ENCODE peak calls at places on chromosomes 7 and 10, in six cellular contexts. S, F, W, J, I and H are unnamed samples.

GRCh38 chr10:58486821-58487220 is 25.9 kb upstream of the BICC1 start:
- DNase-seq in S (no peak), F (peak; percentile 41), W (no peak), J (no peak), I (no peak), H (no peak)

GRCh38 chr10:9301148-9301547 is 1246.7 kb downstream of the GATA3 start:
- DNase-seq in S (no peak), F (no peak), W (no peak), J (no peak), I (no peak), H (no peak)

GRCh38 chr7:24069751-24070150 is 214.2 kb upstream of the NPY start:
- DNase-seq in S (no peak), F (no peak), W (no peak), J (no peak), I (no peak), H (no peak)

GRCh38 chr10:103793920-103794883 is 61.2 kb downstream of the SH3PXD2A start:
- DNase-seq in S (no peak), F (no peak), W (no peak), J (no peak), I (no peak), H (no peak)

GRCh38 chr10:4234661-4235060 is 449.7 kb upstream of the KLF6 start:
- DNase-seq in S (no peak), F (no peak), W (no peak), J (peak; percentile 94), I (no peak), H (no peak)

GRCh38 chr10:85926986-85927385 is 439.6 kb downstream of the GRID1 start:
- DNase-seq in S (no peak), F (no peak), W (no peak), J (no peak), I (no peak), H (no peak)

GRCh38 chr10:113015201-113015600 is 65.2 kb downstream of the TCF7L2 start:
- DNase-seq in S (no peak), F (no peak), W (no peak), J (no peak), I (no peak), H (no peak)

GRCh38 chr7:116777613-116778380 is 84.6 kb upstream of the CAPZA2 start:
- DNase-seq in S (peak; percentile 59), F (peak; percentile 51), W (no peak), J (no peak), I (no peak), H (no peak)

GRCh38 chr10:18010050-18010449 is 58.3 kb downstream of the SLC39A12 start:
- DNase-seq in S (no peak), F (peak; percentile 7), W (no peak), J (no peak), I (no peak), H (no peak)

GRCh38 chr7:54476609-54477008 is 65.6 kb upstream of the VSTM2A start:
- DNase-seq in S (no peak), F (no peak), W (no peak), J (no peak), I (no peak), H (no peak)

GRCh38 chr7:54477083-54477482 is 65.1 kb upstream of the VSTM2A start:
- DNase-seq in S (no peak), F (no peak), W (no peak), J (peak; percentile 17), I (no peak), H (no peak)
- TF ChIP-seq CTCF in S (no peak), F (no peak), W (no peak), J (no peak), I (peak; percentile 21), H (peak; percentile 46)

GRCh38 chr10:91589656-91590035 is 43.2 kb downstream of the PPP1R3C start:
- DNase-seq in S (no peak), F (no peak), W (no peak), J (no peak), I (no peak), H (no peak)

GRCh38 chr10:91589015-91589655 is 43.7 kb downstream of the PPP1R3C start:
- DNase-seq in S (no peak), F (peak; percentile 83), W (peak; percentile 18), J (no peak), I (peak; percentile 69), H (no peak)

GRCh38 chr10:91590142-91590903 is 42.5 kb downstream of the PPP1R3C start:
- DNase-seq in S (no peak), F (peak; percentile 96), W (peak; percentile 51), J (no peak), I (peak; percentile 61), H (no peak)

GRCh38 chr10:91590904-91591791 is 41.7 kb downstream of the PPP1R3C start:
- DNase-seq in S (no peak), F (peak; percentile 80), W (peak; percentile 14), J (no peak), I (peak; percentile 64), H (peak; percentile 46)

GRCh38 chr10:91587710-91588638 is 44.9 kb downstream of the PPP1R3C start:
- DNase-seq in S (no peak), F (peak; percentile 81), W (peak; percentile 61), J (peak; percentile 59), I (no peak), H (no peak)
- TF ChIP-seq CTCF in S (no peak), F (no peak), W (no peak), J (no peak), I (no peak), H (no peak)

GRCh38 chr7:151702961-151703360 is 174.0 kb downstream of the PRKAG2 start:
- DNase-seq in S (no peak), F (no peak), W (no peak), J (no peak), I (no peak), H (no peak)
- TF ChIP-seq CTCF in S (no peak), F (no peak), W (no peak), J (no peak), I (no peak), H (no peak)

GRCh38 chr10:6721480-6721879 is 141.4 kb upstream of the PRKCQ start:
- DNase-seq in S (peak; percentile 90), F (peak; percentile 98), W (peak; percentile 86), J (no peak), I (peak; percentile 45), H (no peak)
- TF ChIP-seq CTCF in S (peak; percentile 59), F (peak; percentile 7), W (peak; percentile 61), J (no peak), I (no peak), H (no peak)

GRCh38 chr10:128630787-128631252 is 504.6 kb upstream of the MKI67 start:
- DNase-seq in S (no peak), F (peak; percentile 5), W (no peak), J (no peak), I (no peak), H (no peak)

GRCh38 chr10:128629111-128630096 is 503.2 kb upstream of the MKI67 start:
- DNase-seq in S (no peak), F (peak; percentile 20), W (peak; percentile 1), J (no peak), I (no peak), H (no peak)

GRCh38 chr10:128632694-128633093 is 506.5 kb upstream of the MKI67 start:
- DNase-seq in S (no peak), F (no peak), W (no peak), J (no peak), I (no peak), H (no peak)

GRCh38 chr10:128633864-128634541 is 507.8 kb upstream of the MKI67 start:
- DNase-seq in S (no peak), F (peak; percentile 28), W (no peak), J (no peak), I (no peak), H (no peak)

DNA sequence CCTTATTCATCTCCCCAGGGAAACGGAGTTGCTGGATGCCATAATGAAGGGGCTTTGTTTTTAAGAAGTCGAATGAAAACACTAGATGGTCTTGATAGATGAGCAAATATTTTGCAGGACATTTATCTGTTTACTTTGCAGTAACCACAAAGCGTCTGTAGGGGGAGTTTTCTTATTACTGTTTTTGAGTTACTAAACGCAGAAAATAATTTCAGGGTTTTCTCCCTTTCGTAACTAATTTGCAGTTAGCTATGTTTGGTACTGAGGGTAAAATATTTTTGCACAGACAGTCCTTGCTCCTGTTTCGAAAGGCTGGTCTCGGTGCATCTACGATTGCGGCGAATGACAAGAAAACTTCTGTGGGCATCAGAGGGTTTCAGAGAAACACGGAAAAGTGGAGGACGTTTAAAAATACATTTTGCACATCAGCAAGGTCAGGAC is 505.6 kb upstream of the MKI67 start:
- DNase-seq in S (no peak), F (peak; percentile 48), W (peak; percentile 4), J (peak; percentile 30), I (no peak), H (no peak)
- TF ChIP-seq CTCF in S (no peak), F (peak; percentile 39), W (peak; percentile 16), J (peak; percentile 63), I (peak; percentile 65), H (peak; percentile 88)

GRCh38 chr7:29239638-29240037 is 45.1 kb downstream of the CHN2 start:
- DNase-seq in S (no peak), F (no peak), W (no peak), J (peak; percentile 42), I (no peak), H (no peak)

GRCh38 chr7:29248713-29249382 is 54.3 kb downstream of the CHN2 start:
- DNase-seq in S (no peak), F (no peak), W (no peak), J (no peak), I (no peak), H (no peak)

GRCh38 chr7:29247232-29247961 is 52.8 kb downstream of the CHN2 start:
- DNase-seq in S (no peak), F (no peak), W (no peak), J (no peak), I (no peak), H (no peak)

GRCh38 chr7:29247962-29248236 is 53.3 kb downstream of the CHN2 start:
- DNase-seq in S (no peak), F (no peak), W (no peak), J (no peak), I (no peak), H (no peak)

GRCh38 chr7:29243777-29244655 is 49.4 kb downstream of the CHN2 start:
- DNase-seq in S (no peak), F (no peak), W (no peak), J (peak; percentile 31), I (no peak), H (no peak)
- TF ChIP-seq CTCF in S (no peak), F (peak; percentile 6), W (peak; percentile 11), J (peak; percentile 45), I (no peak), H (no peak)

DNA sequence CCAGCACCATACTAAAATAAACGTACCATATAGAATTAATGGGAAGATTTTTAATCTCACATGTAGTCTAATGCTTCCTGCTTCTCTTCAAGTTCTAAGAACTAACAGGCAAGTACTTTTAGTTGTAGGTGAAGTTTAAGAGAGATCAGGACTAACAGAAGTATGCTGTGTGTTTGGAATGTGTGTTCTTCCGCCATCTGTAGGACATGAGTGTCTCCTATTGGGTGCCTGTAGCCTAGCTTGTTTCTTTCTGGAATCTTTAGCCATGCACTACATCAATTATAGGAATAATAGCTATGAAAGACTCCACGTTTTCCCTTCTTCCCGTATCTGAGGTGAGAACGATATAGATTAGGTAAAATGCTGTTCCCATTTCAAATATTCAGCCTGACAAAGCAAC is 140.2 kb upstream of the AHR start:
- DNase-seq in S (no peak), F (no peak), W (no peak), J (no peak), I (no peak), H (no peak)
- TF ChIP-seq CTCF in S (no peak), F (no peak), W (no peak), J (no peak), I (no peak), H (no peak)